ENCODE peak calls at places on chromosomes 5 and 9, in ten cellular contexts. H is HEK293T; I is CD4-positive, alpha-beta memory T cell; S is foreskin fibroblast; Y is heart left ventricle; R is NCI-H1105; V is naive thymus-derived CD4-positive, alpha-beta T cell; T is GOT3; P is brain microvascular endothelial cell; D is germinal center. Q is an unnamed sample.

GRCh38 chr9:109349431-109349846 is 28.6 kb upstream of the EPB41L4B start:
- DNase-seq in H (no peak), I (no peak), S (peak), Y (no peak), R (peak), V (no peak), T (no peak), P (peak), D (no peak), Q (no peak)

GRCh38 chr5:149865746-149866145 is 78.8 kb downstream of the PDE6A start:
- DNase-seq in H (no peak), I (no peak), S (no peak), Y (no peak), R (no peak), V (no peak), T (no peak), P (no peak), D (no peak), Q (no peak)

GRCh38 chr9:22455181-22455580 is 8.6 kb downstream of the DMRTA1 start:
- DNase-seq in H (no peak), I (no peak), S (no peak), Y (no peak), R (no peak), V (no peak), T (no peak), P (no peak), D (no peak), Q (no peak)

GRCh38 chr9:92650296-92650695 is 19.6 kb downstream of the IPPK start:
- DNase-seq in H (no peak), I (no peak), S (no peak), Y (no peak), R (no peak), V (no peak), T (no peak), P (no peak), D (no peak), Q (no peak)

GRCh38 chr5:113663879-113664278 is 150.4 kb downstream of the YTHDC2 start:
- DNase-seq in H (peak), I (no peak), S (no peak), Y (peak), R (no peak), V (peak), T (no peak), P (peak), D (peak), Q (no peak)

GRCh38 chr5:84550222-84550621 is 165.5 kb upstream of the EDIL3 start:
- DNase-seq in H (no peak), I (no peak), S (no peak), Y (no peak), R (no peak), V (no peak), T (no peak), P (no peak), D (no peak), Q (no peak)

GRCh38 chr5:74316064-74316586 is 324.4 kb downstream of the ENC1 start:
- DNase-seq in H (no peak), I (no peak), S (peak), Y (no peak), R (no peak), V (no peak), T (peak), P (peak), D (no peak), Q (peak)

GRCh38 chr9:134485653-134486052 is 155.9 kb upstream of the COL5A1 start:
- DNase-seq in H (no peak), I (no peak), S (no peak), Y (no peak), R (no peak), V (no peak), T (no peak), P (no peak), D (no peak), Q (no peak)

GRCh38 chr5:170907758-170908157 is 45.9 kb downstream of the RANBP17 start:
- DNase-seq in H (no peak), I (no peak), S (peak), Y (no peak), R (no peak), V (no peak), T (no peak), P (peak), D (no peak), Q (no peak)

GRCh38 chr5:31135542-31135941 is 57.9 kb upstream of the CDH6 start:
- DNase-seq in H (no peak), I (no peak), S (no peak), Y (no peak), R (no peak), V (no peak), T (no peak), P (no peak), D (no peak), Q (no peak)

GRCh38 chr5:154214236-154215106 is 23.9 kb downstream of the GALNT10 start:
- DNase-seq in H (no peak), I (no peak), S (peak), Y (no peak), R (no peak), V (no peak), T (no peak), P (peak), D (no peak), Q (no peak)

GRCh38 chr5:174384509-174384947 is 339.0 kb downstream of the NSG2 start:
- DNase-seq in H (no peak), I (no peak), S (peak), Y (no peak), R (no peak), V (no peak), T (no peak), P (no peak), D (no peak), Q (no peak)

GRCh38 chr9:91164724-91165520 is 196.8 kb downstream of the AUH start:
- DNase-seq in H (peak), I (peak), S (peak), Y (peak), R (no peak), V (no peak), T (no peak), P (peak), D (no peak), Q (peak)

GRCh38 chr5:61327761-61328753 is 4.0 kb upstream of the ZSWIM6 start:
- DNase-seq in H (no peak), I (no peak), S (peak), Y (no peak), R (no peak), V (no peak), T (peak), P (peak), D (no peak), Q (no peak)

GRCh38 chr5:137316346-137316736 is 182.8 kb downstream of the SPOCK1 start:
- DNase-seq in H (no peak), I (no peak), S (no peak), Y (no peak), R (no peak), V (no peak), T (no peak), P (no peak), D (no peak), Q (no peak)

GRCh38 chr9:113673726-113674125 is 202.4 kb upstream of the ZNF618 start:
- DNase-seq in H (no peak), I (no peak), S (no peak), Y (no peak), R (no peak), V (no peak), T (no peak), P (no peak), D (no peak), Q (no peak)

GRCh38 chr5:147918899-147919298 is 12.6 kb upstream of the C5orf46 start:
- DNase-seq in H (no peak), I (no peak), S (no peak), Y (no peak), R (no peak), V (no peak), T (no peak), P (no peak), D (no peak), Q (no peak)

GRCh38 chr9:134834217-134834956 is 46.2 kb upstream of the FCN2 start:
- DNase-seq in H (no peak), I (no peak), S (no peak), Y (no peak), R (no peak), V (no peak), T (no peak), P (no peak), D (no peak), Q (no peak)

GRCh38 chr9:113919422-113919821 is 43.3 kb downstream of the ZNF618 start:
- DNase-seq in H (no peak), I (no peak), S (no peak), Y (no peak), R (no peak), V (no peak), T (no peak), P (no peak), D (no peak), Q (peak)

GRCh38 chr5:9690751-9691150 is 60.6 kb upstream of the TAS2R1 start:
- DNase-seq in H (no peak), I (no peak), S (no peak), Y (no peak), R (no peak), V (no peak), T (no peak), P (no peak), D (no peak), Q (no peak)

GRCh38 chr5:177403194-177403825 is 2.8 kb upstream of the PFN3 start:
- DNase-seq in H (peak), I (peak), S (no peak), Y (no peak), R (no peak), V (peak), T (no peak), P (no peak), D (no peak), Q (peak)

GRCh38 chr5:9545301-9545958 is 445 bp downstream of the SEMA5A start:
- DNase-seq in H (no peak), I (no peak), S (no peak), Y (peak), R (no peak), V (no peak), T (no peak), P (no peak), D (no peak), Q (peak)

GRCh38 chr5:87263498-87263897 is 4.2 kb upstream of the RASA1 start:
- DNase-seq in H (no peak), I (no peak), S (no peak), Y (no peak), R (no peak), V (no peak), T (no peak), P (no peak), D (no peak), Q (no peak)

GRCh38 chr9:20303066-20303465 is 319.2 kb downstream of the MLLT3 start:
- DNase-seq in H (no peak), I (no peak), S (no peak), Y (no peak), R (no peak), V (no peak), T (no peak), P (no peak), D (no peak), Q (no peak)

GRCh38 chr9:119101048-119101447 is 268.2 kb downstream of the BRINP1 start:
- DNase-seq in H (no peak), I (no peak), S (no peak), Y (no peak), R (no peak), V (no peak), T (no peak), P (no peak), D (no peak), Q (no peak)

GRCh38 chr9:22005083-22005699 is 3.9 kb downstream of the CDKN2B start:
- DNase-seq in H (no peak), I (no peak), S (peak), Y (no peak), R (no peak), V (no peak), T (no peak), P (peak), D (no peak), Q (no peak)

GRCh38 chr5:154342211-154342610 is 103.6 kb upstream of the SAP30L start:
- DNase-seq in H (no peak), I (no peak), S (no peak), Y (no peak), R (no peak), V (no peak), T (no peak), P (no peak), D (no peak), Q (no peak)

GRCh38 chr5:80195837-80196400 is 59.9 kb downstream of the SERINC5 start:
- DNase-seq in H (no peak), I (no peak), S (peak), Y (no peak), R (no peak), V (no peak), T (no peak), P (no peak), D (no peak), Q (no peak)

GRCh38 chr9:99437145-99437544 is 215.1 kb downstream of the SEC61B start:
- DNase-seq in H (no peak), I (no peak), S (no peak), Y (no peak), R (no peak), V (no peak), T (no peak), P (no peak), D (no peak), Q (no peak)

Q was measured in psoas muscle.